ENCODE peak calls at places on chromosomes 1 and 21, in nine cellular contexts. N is heart left ventricle, U is lower lobe of right lung, Q is hepatocyte, M is cardiac muscle cell, H is esophagus squamous epithelium, D is neural progenitor cell, V is stomach, X is adipocyte. Y is an unnamed sample. For H3K36me3, the result is how much of the 10 kb centered on the place peaks cover.

GRCh38 chr1:32014199-32014936 is 700 bp downstream of the KHDRBS1 start:
- DNase-seq in U (peak), Q (peak), H (no peak), X (peak), M (peak), V (peak), N (peak), D (peak), Y (no peak)

GRCh38 chr1:26482921-26483320 is 10.7 kb downstream of the HMGN2 start:
- DNase-seq in M (no peak), N (no peak), U (no peak), H (no peak), D (no peak), X (no peak), V (no peak), Q (no peak), Y (no peak)

GRCh38 chr1:109482796-109483638 is 688 bp upstream of the ATXN7L2 start:
- DNase-seq in H (no peak), Q (peak), V (no peak), N (peak), X (no peak), M (peak), D (peak), U (peak), Y (no peak)

GRCh38 chr1:213124590-213124989 is 73.5 kb downstream of the RPS6KC1 start:
- DNase-seq in N (no peak), D (no peak), M (no peak), H (no peak), Q (no peak), X (no peak), U (no peak), V (no peak), Y (no peak)

GRCh38 chr1:53274541-53275185 is 36.3 kb upstream of the MAGOH start:
- DNase-seq in X (no peak), N (no peak), U (no peak), H (no peak), D (no peak), V (no peak), M (no peak), Q (no peak), Y (no peak)

GRCh38 chr1:115465802-115466363 is 127.8 kb upstream of the NGF start:
- DNase-seq in D (no peak), H (no peak), M (no peak), U (no peak), Q (no peak), N (no peak), X (no peak), V (no peak), Y (no peak)

GRCh38 chr1:24910751-24911650 is 19.1 kb downstream of the RUNX3 start:
- DNase-seq in Q (peak), X (no peak), D (no peak), M (no peak), V (peak), N (no peak), H (no peak), U (peak), Y (no peak)

GRCh38 chr1:46284597-46285564 is 18.5 kb downstream of the LRRC41 start:
- DNase-seq in X (peak), N (no peak), U (no peak), M (peak), D (no peak), V (no peak), Q (peak), H (no peak), Y (no peak)

GRCh38 chr1:1116701-1117468 is 996 bp upstream of the C1orf159 start:
- DNase-seq in D (peak), H (no peak), Q (no peak), V (no peak), M (no peak), N (no peak), U (peak), X (peak), Y (no peak)

GRCh38 chr1:156658945-156659574 is 17.1 kb downstream of the BCAN start:
- DNase-seq in V (no peak), Q (no peak), U (no peak), X (no peak), H (no peak), N (no peak), D (no peak), M (no peak), Y (no peak)

GRCh38 chr1:54284781-54285563 is 85.0 kb downstream of the MRPL37 start:
- DNase-seq in X (no peak), V (no peak), U (no peak), M (no peak), D (no peak), N (no peak), Q (no peak), H (no peak), Y (no peak)

GRCh38 chr1:87556326-87556725 is 227.6 kb downstream of the LMO4 start:
- DNase-seq in H (no peak), Q (no peak), V (no peak), X (no peak), U (no peak), M (no peak), D (no peak), N (no peak), Y (no peak)

GRCh38 chr1:116881879-116882520 is 27.7 kb upstream of the PTGFRN start:
- DNase-seq in N (peak), H (no peak), Q (peak), D (peak), X (peak), V (peak), U (peak), M (peak), Y (peak)

GRCh38 chr1:234315588-234315987 is 57.7 kb upstream of the COA6 start:
- DNase-seq in N (no peak), H (no peak), Q (no peak), X (no peak), D (no peak), M (no peak), V (no peak), U (no peak), Y (no peak)

GRCh38 chr21:41059871-41060270 is 108.1 kb upstream of the BACE2 start:
- DNase-seq in Q (no peak), X (no peak), N (no peak), V (no peak), H (no peak), D (no peak), U (no peak), M (no peak), Y (no peak)

GRCh38 chr1:94418664-94419655 is 771 bp downstream of the ABCD3 start:
- DNase-seq in M (peak), U (peak), D (peak), V (peak), H (no peak), Q (peak), X (peak), N (peak), Y (no peak)

GRCh38 chr1:155688318-155689121 is at the start of the genes DAP3 and YY1AP1:
- DNase-seq in D (peak), Q (peak), M (peak), X (peak), U (peak), H (peak), N (peak), V (peak), Y (peak)

GRCh38 chr1:89523597-89524368 is 846 bp upstream of the LRRC8B start:
- DNase-seq in H (no peak), X (no peak), N (no peak), D (peak), U (peak), Q (peak), M (no peak), V (peak), Y (no peak)

GRCh38 chr1:231634302-231635013 is 7.9 kb downstream of the DISC1 start:
- DNase-seq in X (no peak), M (no peak), V (no peak), H (no peak), D (no peak), U (no peak), N (no peak), Q (no peak), Y (no peak)

GRCh38 chr1:40795811-40796586 is 12.4 kb downstream of the KCNQ4 start:
- DNase-seq in U (no peak), M (no peak), H (no peak), Q (no peak), X (no peak), V (no peak), D (no peak), N (no peak), Y (no peak)

GRCh38 chr1:202164271-202165037 is 4.1 kb upstream of the PTPN7 start:
- DNase-seq in U (no peak), H (no peak), V (no peak), N (no peak), M (no peak), Q (no peak), D (no peak), X (no peak), Y (no peak)

DNA sequence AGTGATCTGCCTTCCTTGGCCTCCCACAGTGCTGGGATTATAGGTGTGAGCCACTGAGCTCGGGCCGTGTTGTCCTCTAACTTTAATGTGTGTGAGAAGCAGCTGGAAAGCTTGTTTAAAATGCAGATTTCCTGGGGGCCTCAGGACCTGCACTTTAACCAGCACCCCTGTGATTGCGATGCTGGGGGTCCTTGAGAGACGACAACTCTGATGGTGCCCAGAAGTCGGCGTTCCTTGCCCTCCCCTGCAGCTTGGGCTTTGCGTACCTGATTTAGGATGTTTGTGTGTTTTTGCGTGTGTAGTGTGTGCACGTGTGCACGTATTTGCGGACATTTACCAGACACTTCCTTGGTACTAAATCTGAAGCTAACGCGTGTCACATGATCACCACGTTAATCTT is 10.9 kb downstream of the IFNGR2 start:
- DNase-seq in V (no peak), D (no peak), N (no peak), H (no peak), U (no peak), X (no peak), Q (no peak), M (no peak), Y (no peak)
- H3K36me3 ChIP-seq in V (half or more), D (under half), N (under half), H (half or more), U (half or more), X (half or more), Q (under half), M (under half), Y (under half)

DNA sequence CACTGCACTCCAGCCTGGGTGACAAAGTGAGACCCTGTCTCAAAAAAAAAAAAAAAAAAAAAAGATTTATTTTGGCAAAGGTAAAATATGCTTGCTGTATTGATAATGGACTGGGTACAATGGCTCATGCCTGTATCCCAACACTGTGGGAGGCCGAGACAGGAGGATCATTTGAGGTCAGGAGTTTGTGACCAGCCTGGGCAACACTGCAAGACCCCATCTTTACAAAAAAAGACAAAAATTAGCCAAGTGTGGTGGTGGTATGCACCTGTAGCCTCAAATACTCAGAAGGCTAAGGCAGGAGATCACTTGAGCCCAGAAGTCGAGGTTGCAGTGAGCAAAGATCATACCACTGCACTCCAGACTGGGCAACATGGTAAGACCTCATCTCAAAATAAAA is 6.3 kb downstream of the SF3A3 start:
- DNase-seq in H (no peak), Q (no peak), D (no peak), N (no peak), U (no peak), V (no peak), M (no peak), X (no peak), Y (no peak)
- H3K36me3 ChIP-seq in H (half or more), Q (under half), D (under half), N (half or more), U (half or more), V (half or more), M (half or more), X (half or more), Y (under half)

DNA sequence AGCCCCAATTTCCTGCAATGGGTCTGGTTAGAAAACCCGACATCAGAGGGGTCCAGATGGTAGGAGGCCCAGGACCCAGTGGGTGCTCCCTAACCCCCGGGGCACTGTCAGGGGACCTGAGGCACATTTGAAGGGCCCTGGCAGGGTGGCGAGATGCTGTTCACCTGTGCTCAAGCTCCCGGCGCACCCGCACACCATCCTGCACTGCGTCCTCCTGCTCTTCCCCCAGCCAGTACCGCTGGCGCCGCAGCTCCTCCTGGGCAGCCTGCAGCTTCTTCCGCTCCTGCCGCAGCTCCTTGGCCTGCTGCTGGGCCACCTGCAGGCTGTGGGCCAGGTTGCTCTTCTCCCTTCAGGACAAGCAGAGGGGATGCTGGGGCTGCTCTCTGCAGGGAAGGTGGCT is 36.0 kb downstream of the RNU1-1 start:
- DNase-seq in X (no peak), H (no peak), Q (no peak), N (no peak), D (no peak), V (no peak), U (no peak), M (no peak), Y (no peak)
- H3K36me3 ChIP-seq in X (under half), H (half or more), Q (under half), N (half or more), D (under half), V (half or more), U (half or more), M (under half), Y (under half)

GRCh38 chr1:206450271-206450670 is 20.0 kb upstream of the IKBKE start:
- DNase-seq in V (no peak), D (no peak), M (no peak), U (no peak), Q (no peak), H (no peak), X (no peak), N (no peak), Y (no peak)
- H3K36me3 ChIP-seq in V (half or more), D (under half), M (under half), U (half or more), Q (under half), H (half or more), X (half or more), N (half or more), Y (under half)

DNA sequence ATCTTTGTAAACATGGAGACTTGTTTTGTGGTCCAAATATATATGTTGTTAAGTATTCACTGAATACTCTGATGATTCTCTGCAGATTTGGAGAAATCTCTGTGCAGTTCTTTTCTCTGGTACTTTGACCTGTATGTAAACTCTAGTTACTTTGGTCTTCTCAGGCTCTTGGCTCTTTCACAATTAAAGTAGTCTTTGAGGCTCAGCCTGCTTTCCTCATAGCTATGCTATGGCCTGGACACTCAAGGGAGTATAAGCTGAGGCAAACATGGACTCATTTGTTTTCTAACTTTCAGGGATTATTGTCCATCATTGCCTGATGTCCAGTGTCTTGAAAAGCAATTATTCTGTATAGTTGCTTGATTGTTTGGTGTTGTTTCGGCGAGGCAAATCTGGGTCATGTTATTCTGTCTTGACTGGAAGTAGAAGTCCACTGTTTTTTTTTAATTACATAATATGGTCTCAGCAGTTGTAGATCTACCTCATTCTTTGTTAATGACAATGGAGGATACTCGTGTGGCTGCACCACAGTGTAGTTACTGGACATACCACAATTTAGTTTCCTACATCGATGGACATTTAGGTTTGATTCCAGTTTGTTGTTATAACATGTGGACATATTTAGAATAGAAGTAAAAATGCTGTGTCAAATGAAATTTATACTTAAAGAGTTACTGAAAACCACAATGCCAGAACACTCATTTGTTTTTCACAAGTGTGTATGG is 9.2 kb downstream of the PTBP2 start:
- DNase-seq in H (no peak), Q (peak), X (peak), V (no peak), D (peak), M (no peak), N (no peak), U (no peak), Y (no peak)
- H3K36me3 ChIP-seq in H (half or more), Q (under half), X (under half), V (under half), D (under half), M (under half), N (under half), U (under half), Y (under half)

DNA sequence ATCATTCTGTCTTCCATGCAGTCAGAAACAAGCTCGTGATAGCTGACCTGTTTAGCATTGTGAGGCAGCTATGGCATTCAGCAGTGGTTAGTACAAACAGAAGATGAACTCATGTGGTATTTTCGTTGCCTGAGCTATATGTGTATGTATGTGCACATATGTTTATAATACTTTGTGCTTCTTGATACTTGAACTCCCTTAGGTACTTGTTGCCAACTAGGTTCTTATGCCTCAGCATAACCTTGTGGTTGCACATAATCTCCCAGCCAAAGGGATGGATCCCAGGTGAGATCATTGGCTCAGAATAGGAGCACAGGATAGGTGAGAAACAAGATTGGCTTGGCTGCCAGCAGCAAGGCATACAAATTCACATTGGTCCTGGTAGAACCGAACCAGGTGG is 86.1 kb downstream of the VPS26C start:
- DNase-seq in X (no peak), N (no peak), M (no peak), V (no peak), D (no peak), U (no peak), H (no peak), Q (no peak), Y (no peak)
- H3K36me3 ChIP-seq in X (half or more), N (half or more), M (under half), V (half or more), D (under half), U (half or more), H (half or more), Q (under half), Y (under half)